ENCODE peak calls at places on chromosomes 3 and 15, in ten cellular contexts. B, E, K, H, O, N, C, T, A and Y are unnamed samples.

GRCh38 chr15:31338879-31339557 is 12.4 kb downstream of the KLF13 start:
- DNase-seq in T (peak), H (no peak), A (peak), E (peak), B (peak), O (peak), N (no peak), C (no peak), K (peak), Y (no peak)

GRCh38 chr15:70165811-70166284 is 68.1 kb upstream of the TLE3 start:
- DNase-seq in B (no peak), N (no peak), T (peak), C (no peak), A (no peak), E (no peak), H (no peak), O (no peak), K (no peak), Y (no peak)

GRCh38 chr15:63086271-63086670 is 35.4 kb upstream of the LACTB start:
- DNase-seq in K (peak), N (no peak), T (no peak), E (no peak), H (no peak), C (no peak), O (no peak), B (no peak), A (no peak), Y (no peak)

GRCh38 chr15:91472316-91472756 is 372.3 kb downstream of the SV2B start:
- DNase-seq in H (peak), B (no peak), C (no peak), N (no peak), T (no peak), K (peak), O (no peak), A (no peak), E (peak), Y (no peak)

GRCh38 chr3:112042842-112043280 is 8.3 kb downstream of the TMPRSS7 start:
- DNase-seq in K (no peak), C (no peak), O (no peak), T (no peak), H (no peak), E (no peak), N (no peak), B (no peak), A (no peak), Y (no peak)

GRCh38 chr3:161695811-161696210 is 199.2 kb downstream of the OTOL1 start:
- DNase-seq in T (no peak), O (no peak), C (no peak), B (no peak), E (no peak), K (peak), N (no peak), A (no peak), H (no peak), Y (no peak)

GRCh38 chr3:160885791-160886286 is 129.8 kb downstream of the PPM1L start:
- DNase-seq in E (peak), A (peak), C (peak), T (no peak), H (no peak), O (no peak), N (no peak), K (peak), B (peak), Y (peak)

GRCh38 chr3:170506556-170506955 is 79.3 kb downstream of the SLC7A14 start:
- DNase-seq in K (peak), H (no peak), C (no peak), N (peak), B (no peak), A (peak), E (no peak), T (no peak), O (no peak), Y (no peak)

GRCh38 chr15:66580643-66581042 is 14.8 kb upstream of the LCTL start:
- DNase-seq in H (no peak), C (no peak), B (no peak), E (no peak), N (no peak), T (no peak), O (no peak), A (peak), K (peak), Y (no peak)

GRCh38 chr3:99967796-99968195 is 146.5 kb downstream of the FILIP1L start:
- DNase-seq in N (no peak), A (peak), K (peak), E (no peak), B (no peak), T (no peak), C (no peak), O (no peak), H (no peak), Y (no peak)

GRCh38 chr15:28021281-28022039 is 77.7 kb downstream of the OCA2 start:
- DNase-seq in C (peak), N (peak), A (peak), H (peak), E (peak), O (peak), T (peak), B (peak), K (peak), Y (peak)

GRCh38 chr3:46517016-46517770 is 19.4 kb downstream of the RTP3 start:
- DNase-seq in B (no peak), E (no peak), C (no peak), T (no peak), H (no peak), K (peak), O (no peak), N (peak), A (peak), Y (no peak)

GRCh38 chr3:168834558-168834957 is 738.8 kb upstream of the GOLIM4 start:
- DNase-seq in T (no peak), B (no peak), K (no peak), O (no peak), E (no peak), A (no peak), C (no peak), N (no peak), H (no peak), Y (no peak)

DNA sequence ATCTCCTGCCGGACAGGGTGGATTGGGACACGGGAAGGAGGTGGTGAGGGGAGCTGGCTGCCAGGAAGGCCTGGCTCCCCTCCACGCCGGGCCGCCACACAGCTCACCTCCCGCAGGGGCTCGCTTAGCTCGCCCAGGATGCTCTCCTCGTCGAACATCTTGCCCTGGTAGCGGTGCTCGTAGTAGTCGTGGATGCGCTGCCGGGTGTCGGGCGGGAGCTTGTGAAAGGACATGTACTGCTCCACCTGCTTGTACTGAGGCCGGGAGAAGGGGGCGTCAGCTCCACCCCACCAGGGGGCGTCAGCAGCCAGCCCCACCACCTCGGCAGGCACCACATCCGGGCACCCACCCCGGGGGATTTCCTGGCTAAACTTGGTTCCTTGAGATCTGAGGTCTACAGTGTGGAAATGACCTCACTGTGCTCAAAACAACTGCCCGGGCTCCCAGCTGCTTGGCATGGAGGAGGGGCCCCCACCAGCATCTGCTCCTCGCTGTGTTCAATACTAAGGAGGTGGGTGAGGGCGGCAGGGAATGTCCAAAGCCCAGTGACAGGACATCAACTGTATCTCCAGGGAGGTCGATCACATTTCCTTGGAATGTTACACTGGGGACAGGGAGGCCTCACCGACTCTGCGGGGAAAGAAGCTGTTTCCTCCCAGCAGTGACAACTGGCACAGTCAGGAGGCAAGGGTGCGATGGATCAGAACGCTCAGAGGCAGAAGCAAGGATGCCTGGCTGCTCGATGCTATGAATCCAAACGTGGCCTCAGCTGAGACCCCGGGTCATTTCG is 43.4 kb downstream of the HCN4 start:
- DNase-seq in C (peak), H (no peak), T (peak), B (no peak), N (no peak), K (no peak), E (peak), O (peak), A (no peak), Y (no peak)
- TF ChIP-seq CTCF in C (peak), H (no peak), T (no peak), B (no peak), N (no peak), K (no peak), E (peak), O (no peak), A (peak), Y (no peak)

GRCh38 chr3:23867400-23867799 is 49.4 kb downstream of the NKIRAS1 start:
- DNase-seq in H (no peak), K (no peak), E (no peak), A (no peak), N (no peak), B (no peak), C (no peak), T (no peak), O (no peak), Y (no peak)
- TF ChIP-seq CTCF in H (no peak), K (peak), E (no peak), A (no peak), N (no peak), B (no peak), C (no peak), T (no peak), O (no peak), Y (no peak)

GRCh38 chr3:17995769-17996168 is 253.3 kb upstream of the TBC1D5 start:
- DNase-seq in C (no peak), B (no peak), T (no peak), K (no peak), O (no peak), H (no peak), E (peak), N (no peak), A (no peak), Y (no peak)
- TF ChIP-seq CTCF in C (no peak), B (no peak), T (no peak), K (no peak), O (no peak), H (no peak), E (no peak), N (no peak), A (no peak), Y (no peak)

GRCh38 chr3:153855772-153856171 is 265.4 kb upstream of the ARHGEF26 start:
- DNase-seq in K (no peak), C (peak), H (no peak), E (no peak), B (no peak), T (no peak), N (no peak), A (no peak), O (no peak), Y (no peak)
- TF ChIP-seq CTCF in K (no peak), C (no peak), H (no peak), E (no peak), B (no peak), T (no peak), N (no peak), A (no peak), O (peak), Y (no peak)

DNA sequence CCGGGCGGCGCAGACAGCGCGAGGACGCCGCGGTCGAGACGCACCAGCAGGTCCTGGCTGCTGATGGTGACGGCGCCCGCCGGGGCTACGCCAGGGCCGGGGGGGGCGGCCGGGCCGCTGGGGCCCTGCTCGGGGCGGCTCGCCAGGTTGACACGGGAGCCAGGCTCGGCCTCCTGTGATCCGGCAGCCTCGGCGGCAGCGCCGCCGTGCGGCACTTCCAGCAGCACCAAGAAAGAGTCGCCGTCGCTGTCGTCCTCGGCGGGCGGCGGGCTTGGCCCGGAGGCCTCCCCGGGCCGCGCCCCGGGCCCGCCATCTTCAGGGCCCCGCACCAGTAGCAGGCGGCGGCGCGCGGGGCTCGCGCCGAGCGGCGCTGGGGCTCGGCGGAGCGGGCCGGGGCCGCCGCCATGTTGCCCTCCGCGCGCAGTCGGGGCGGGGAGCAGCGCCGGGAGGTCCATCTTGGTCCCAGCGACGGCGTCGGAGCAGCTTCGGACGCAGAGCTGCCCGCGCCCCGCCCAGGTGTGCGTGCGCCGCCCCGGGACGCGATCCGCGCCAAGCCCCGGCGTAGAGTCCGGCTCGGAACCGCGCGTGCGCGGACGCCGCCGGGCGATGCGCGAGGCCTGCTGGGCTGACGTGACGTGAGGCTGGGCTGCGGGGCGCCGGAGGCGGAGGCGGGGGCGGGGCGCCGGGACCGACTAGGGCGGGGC is at the start of gene ZXDC:
- DNase-seq in T (peak), B (peak), H (peak), E (peak), C (peak), A (peak), N (peak), O (peak), K (peak), Y (peak)
- TF ChIP-seq CTCF in T (peak), B (no peak), H (peak), E (peak), C (no peak), A (no peak), N (no peak), O (peak), K (peak), Y (peak)

DNA sequence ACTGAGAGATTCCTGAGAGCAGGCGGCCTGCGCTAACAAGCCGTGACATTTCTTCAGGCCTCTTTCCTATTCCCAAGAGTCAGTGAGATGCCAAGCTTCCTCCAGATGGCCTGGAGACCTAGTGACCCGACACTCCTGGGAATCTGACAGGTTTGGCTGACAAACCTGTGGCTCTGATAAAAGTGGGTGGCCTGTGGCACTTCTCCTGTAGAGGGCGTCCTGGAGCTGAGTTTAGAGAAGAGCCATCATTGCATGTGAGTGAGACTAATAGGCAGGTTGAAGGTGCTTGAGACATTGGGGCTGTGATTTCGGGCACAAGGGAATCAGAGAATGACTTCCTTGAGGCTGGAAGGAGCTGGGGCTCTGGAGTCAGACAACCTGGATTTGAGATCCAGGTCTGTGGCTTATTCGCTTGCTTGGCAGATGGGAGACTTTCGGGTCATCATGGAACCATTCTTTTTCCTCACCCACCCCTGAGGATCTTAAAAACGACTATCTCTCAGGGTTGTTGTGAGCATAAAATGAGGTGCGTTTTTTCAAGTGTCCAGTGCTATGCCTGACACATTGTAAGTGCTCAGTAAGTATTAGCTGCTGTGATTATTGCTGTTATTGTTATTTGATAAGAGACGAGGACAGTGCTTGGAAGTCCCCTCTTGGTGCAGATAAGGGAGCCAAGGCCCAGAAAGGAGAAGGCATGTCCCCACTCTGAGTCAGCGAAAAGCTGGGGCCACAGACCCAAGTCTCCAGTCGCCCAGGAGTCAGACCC is 77.2 kb downstream of the SCN10A start:
- DNase-seq in C (peak), B (no peak), N (no peak), A (peak), T (no peak), K (peak), O (peak), E (peak), H (no peak), Y (no peak)
- TF ChIP-seq CTCF in C (peak), B (no peak), N (peak), A (peak), T (no peak), K (peak), O (peak), E (peak), H (no peak), Y (no peak)